ENCODE peak calls at places on chromosomes 7 and 10, in four cellular contexts. F, B, A and U are unnamed samples.

GRCh38 chr7:39617010-39617409 is 6.4 kb upstream of the RALA start:
- DNase-seq in F (no peak), B (no peak), A (no peak), U (no peak)

GRCh38 chr7:136294977-136295376 is 317.8 kb upstream of the MTPN start:
- DNase-seq in F (no peak), B (no peak), A (no peak), U (no peak)

GRCh38 chr7:63899691-63900393 is 98.8 kb upstream of the ZNF722 start:
- DNase-seq in F (peak; percentile 85), B (no peak), A (peak; percentile 96), U (peak; percentile 71)

GRCh38 chr7:17530741-17531417 is 232.4 kb downstream of the AHR start:
- DNase-seq in F (no peak), B (peak; percentile 26), A (no peak), U (no peak)

GRCh38 chr7:31783221-31783620 is 96.2 kb downstream of the PPP1R17 start:
- DNase-seq in F (no peak), B (no peak), A (no peak), U (no peak)

GRCh38 chr7:51430480-51431086 is 114.0 kb upstream of the COBL start:
- DNase-seq in F (peak; percentile 68), B (peak; percentile 34), A (no peak), U (no peak)

GRCh38 chr7:34748244-34749039 is 90.4 kb downstream of the NPSR1 start:
- DNase-seq in F (peak; percentile 82), B (peak; percentile 89), A (no peak), U (peak; percentile 84)

GRCh38 chr7:714251-714671 is 12.2 kb upstream of the DNAAF5 start:
- DNase-seq in F (no peak), B (no peak), A (no peak), U (no peak)

GRCh38 chr10:14995964-14996565 is 36.9 kb downstream of the MEIG1 start:
- DNase-seq in F (no peak), B (no peak), A (no peak), U (no peak)

GRCh38 chr10:58457761-58458616 is 54.7 kb upstream of the BICC1 start:
- DNase-seq in F (peak; percentile 43), B (no peak), A (no peak), U (no peak)

GRCh38 chr10:131231965-131232541 is 79.5 kb downstream of the TCERG1L start:
- DNase-seq in F (no peak), B (no peak), A (no peak), U (no peak)

GRCh38 chr7:6057316-6058128 is 26.3 kb downstream of the ANKRD61 start:
- DNase-seq in F (no peak), B (no peak), A (no peak), U (no peak)

GRCh38 chr7:106767498-106768323 is 97.4 kb upstream of the PIK3CG start:
- DNase-seq in F (no peak), B (no peak), A (no peak), U (no peak)

GRCh38 chr7:90587766-90588165 is 8.4 kb upstream of the CDK14 start:
- DNase-seq in F (no peak), B (no peak), A (no peak), U (no peak)

GRCh38 chr10:77965294-77965693 is 38.7 kb upstream of the DLG5 start:
- DNase-seq in F (no peak), B (no peak), A (no peak), U (no peak)

GRCh38 chr7:25851332-25852248 is 300.4 kb upstream of the NFE2L3 start:
- DNase-seq in F (peak; percentile 95), B (no peak), A (no peak), U (peak; percentile 80)
- H3K4me3 ChIP-seq in F (peak overlapping the region; percentile 25), B (no peak overlapping the region), A (peak overlapping the region; percentile 43), U (no peak overlapping the region)

GRCh38 chr10:72081772-72082590 is 6.4 kb downstream of the SPOCK2 start:
- DNase-seq in F (peak; percentile 56), B (no peak), A (no peak), U (no peak)
- TF ChIP-seq CTCF in F (no peak), B (no peak), A (no peak), U (no peak)

GRCh38 chr10:71747039-71747807 is 26.1 kb downstream of the VSIR start:
- DNase-seq in F (peak; percentile 54), B (no peak), A (no peak), U (no peak)
- H3K4me1 ChIP-seq in F (peaks cover 39% of the 10 kb centered on the region), B (peaks cover 5% of the 10 kb centered on the region), A (peaks cover 58% of the 10 kb centered on the region), U (peaks cover 94% of the 10 kb centered on the region)

GRCh38 chr7:73528204-73528603 is 6.1 kb upstream of the BAZ1B start:
- DNase-seq in F (no peak), B (no peak), A (no peak), U (no peak)
- H3K4me3 ChIP-seq in F (no peak overlapping the region), B (no peak overlapping the region), A (no peak overlapping the region), U (no peak overlapping the region)

GRCh38 chr7:157474685-157475084 is 137.9 kb downstream of the DNAJB6 start:
- DNase-seq in F (peak; percentile 36), B (peak; percentile 48), A (no peak), U (no peak)
- TF ChIP-seq CTCF in F (peak; percentile 23), B (peak; percentile 66), A (no peak), U (peak; percentile 21)

DNA sequence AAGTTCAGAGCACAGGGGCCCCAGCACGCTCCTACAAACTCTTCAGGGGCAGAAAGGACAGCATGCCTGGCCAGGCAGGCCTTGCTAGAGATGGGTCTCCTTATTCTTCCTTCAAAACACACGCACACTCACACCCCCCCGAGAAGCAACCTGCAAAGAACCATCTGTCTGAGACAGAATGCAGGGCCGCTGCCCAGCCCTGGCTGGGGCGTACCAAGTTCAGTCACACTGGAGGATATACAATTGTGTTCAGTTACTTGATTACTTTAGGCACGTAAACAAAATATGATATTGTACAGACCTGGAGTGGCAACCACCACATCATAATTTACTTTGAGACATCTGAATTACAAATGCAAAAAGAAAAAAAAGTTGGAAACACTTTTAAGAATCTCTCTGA is 5.7 kb downstream of the FAM53B start:
- DNase-seq in F (peak; percentile 22), B (no peak), A (peak; percentile 55), U (no peak)
- H3K4me1 ChIP-seq in F (peaks cover 59% of the 10 kb centered on the region), B (peaks cover 21% of the 10 kb centered on the region), A (peaks cover 92% of the 10 kb centered on the region), U (peaks cover 72% of the 10 kb centered on the region)

DNA sequence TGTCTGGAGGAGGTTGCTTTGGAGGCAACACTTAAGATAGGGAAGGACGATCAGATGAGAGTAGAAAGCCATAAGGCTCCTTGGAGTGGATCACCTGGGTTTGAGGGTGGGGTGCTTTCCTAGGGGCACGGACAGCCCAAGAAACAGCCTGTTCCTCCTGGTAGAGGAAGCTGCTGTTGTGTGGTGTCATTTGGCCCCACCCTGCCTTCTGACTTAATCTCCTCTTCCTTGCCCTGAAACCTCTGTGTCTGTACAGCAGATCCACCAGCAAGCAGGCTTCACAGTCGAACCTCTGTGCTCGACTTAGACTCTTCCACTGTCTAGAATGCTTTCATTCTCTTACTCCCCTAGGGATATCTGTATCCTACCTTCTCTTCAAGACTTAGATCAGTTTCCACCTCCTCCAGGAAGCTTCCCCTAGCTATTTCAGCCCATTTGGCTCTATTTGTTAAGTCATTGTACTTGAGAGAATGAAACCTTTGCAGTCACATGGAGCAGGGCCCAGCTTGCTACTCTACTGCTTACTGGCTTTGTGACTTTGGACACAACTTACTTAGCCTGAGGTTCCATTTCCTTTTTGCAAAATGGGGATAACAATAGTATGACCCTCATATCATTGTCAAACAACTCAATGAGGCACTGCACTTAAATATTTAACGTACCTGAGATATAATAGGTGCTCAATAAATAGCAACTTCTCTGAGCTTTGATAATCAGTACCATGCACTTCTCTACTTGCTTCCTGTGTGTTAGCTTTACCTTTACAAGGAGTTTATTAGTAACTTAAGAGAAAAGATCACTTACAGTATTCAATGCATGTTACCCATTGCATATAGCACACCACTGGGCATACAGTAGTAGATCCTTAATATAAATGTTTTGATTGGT is 5.0 kb downstream of the MXI1 start:
- DNase-seq in F (peak; percentile 74), B (no peak), A (peak; percentile 92), U (no peak)
- H3K4me3 ChIP-seq in F (peak overlapping the region; percentile 70), B (no peak overlapping the region), A (peak overlapping the region; percentile 80), U (peak overlapping the region; percentile 64)

DNA sequence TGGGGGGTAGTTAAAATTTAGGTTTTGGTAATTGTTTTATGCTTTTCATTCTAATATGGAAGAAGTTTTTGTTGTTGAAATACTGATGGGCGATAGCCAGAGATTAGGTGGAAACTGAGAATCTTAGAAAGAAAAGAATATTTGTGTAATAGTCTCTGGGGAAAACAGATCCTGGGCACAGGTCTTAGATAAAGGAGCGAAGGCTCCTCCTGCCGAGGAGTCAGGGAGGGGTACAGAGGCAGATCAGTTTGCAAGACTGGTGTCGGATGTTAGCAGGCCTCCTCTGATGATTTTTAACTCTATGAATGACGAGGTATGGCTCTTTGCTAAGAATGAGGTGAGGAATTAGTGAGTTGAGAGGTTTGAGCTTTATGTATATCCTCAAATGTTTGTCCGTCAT is 339.7 kb downstream of the HGF start:
- DNase-seq in F (no peak), B (no peak), A (no peak), U (no peak)
- TF ChIP-seq CTCF in F (no peak), B (no peak), A (no peak), U (no peak)